ENCODE peak calls at places on chromosomes 2 and 18, in nine cellular contexts. K is PC-9, J is cardiac fibroblast, Z is kidney, F is heart left ventricle, S is cardiac muscle cell, V is fibroblast of lung, C is right cardiac atrium, B is dorsolateral prefrontal cortex. R is an unnamed sample.

GRCh38 chr2:53181759-53182158 is 585.8 kb upstream of the CHAC2 start:
- DNase-seq in K (no peak), J (no peak), Z (no peak), F (no peak), S (no peak), V (no peak), C (no peak), B (no peak), R (no peak)

GRCh38 chr2:90207454-90208058 is 1516.1 kb downstream of the RPIA start:
- DNase-seq in K (no peak), J (peak; percentile 6), Z (no peak), F (no peak), S (peak; percentile 22), V (no peak), C (no peak), B (no peak), R (peak; percentile 16)

GRCh38 chr2:133780099-133780996 is 212.1 kb upstream of the NCKAP5 start:
- DNase-seq in K (peak; percentile 7), J (peak; percentile 87), Z (no peak), F (no peak), S (peak; percentile 86), V (peak; percentile 71), C (peak; percentile 18), B (no peak), R (peak; percentile 93)

GRCh38 chr2:237600205-237600846 is 9.8 kb upstream of the RAB17 start:
- DNase-seq in K (no peak), J (peak; percentile 86), Z (peak; percentile 85), F (no peak), S (no peak), V (peak; percentile 30), C (peak; percentile 59), B (no peak), R (peak; percentile 81)

GRCh38 chr18:3411854-3412268 is 38.1 kb upstream of the TGIF1 start:
- DNase-seq in K (peak; percentile 86), J (peak; percentile 19), Z (no peak), F (peak; percentile 70), S (no peak), V (peak; percentile 4), C (peak; percentile 36), B (no peak), R (peak; percentile 15)

GRCh38 chr18:13563390-13563805 is 163.0 kb downstream of the FAM210A start:
- DNase-seq in K (no peak), J (no peak), Z (no peak), F (no peak), S (peak; percentile 18), V (no peak), C (no peak), B (no peak), R (no peak)

GRCh38 chr2:218438601-218439000 is 19.7 kb downstream of the VIL1 start:
- DNase-seq in K (no peak), J (peak; percentile 21), Z (no peak), F (no peak), S (no peak), V (no peak), C (no peak), B (no peak), R (peak; percentile 5)

GRCh38 chr2:152200101-152200500 is 24.5 kb upstream of the STAM2 start:
- DNase-seq in K (no peak), J (no peak), Z (no peak), F (no peak), S (no peak), V (peak; percentile 26), C (no peak), B (no peak), R (no peak)

GRCh38 chr2:40458271-40458794 is 6.4 kb upstream of the SLC8A1 start:
- DNase-seq in K (no peak), J (no peak), Z (no peak), F (no peak), S (peak; percentile 37), V (peak; percentile 29), C (no peak), B (no peak), R (no peak)

GRCh38 chr18:10463741-10464140 is 9.3 kb downstream of the APCDD1 start:
- DNase-seq in K (no peak), J (no peak), Z (no peak), F (no peak), S (no peak), V (no peak), C (no peak), B (no peak), R (no peak)

GRCh38 chr2:58227171-58227917 is 13.8 kb downstream of the FANCL start:
- DNase-seq in K (no peak), J (no peak), Z (no peak), F (no peak), S (no peak), V (no peak), C (no peak), B (no peak), R (no peak)

GRCh38 chr2:55165567-55165966 is 66.5 kb downstream of the CLHC1 start:
- DNase-seq in K (peak; percentile 43), J (peak; percentile 66), Z (no peak), F (no peak), S (no peak), V (peak; percentile 78), C (no peak), B (no peak), R (peak; percentile 83)
- H3K4me3 ChIP-seq in K (no peak overlapping the region), J (no peak overlapping the region), Z (no peak overlapping the region), F (no peak overlapping the region), S (no peak overlapping the region), V (no peak overlapping the region), C (no peak overlapping the region), B (no peak overlapping the region), R (no peak overlapping the region)

DNA sequence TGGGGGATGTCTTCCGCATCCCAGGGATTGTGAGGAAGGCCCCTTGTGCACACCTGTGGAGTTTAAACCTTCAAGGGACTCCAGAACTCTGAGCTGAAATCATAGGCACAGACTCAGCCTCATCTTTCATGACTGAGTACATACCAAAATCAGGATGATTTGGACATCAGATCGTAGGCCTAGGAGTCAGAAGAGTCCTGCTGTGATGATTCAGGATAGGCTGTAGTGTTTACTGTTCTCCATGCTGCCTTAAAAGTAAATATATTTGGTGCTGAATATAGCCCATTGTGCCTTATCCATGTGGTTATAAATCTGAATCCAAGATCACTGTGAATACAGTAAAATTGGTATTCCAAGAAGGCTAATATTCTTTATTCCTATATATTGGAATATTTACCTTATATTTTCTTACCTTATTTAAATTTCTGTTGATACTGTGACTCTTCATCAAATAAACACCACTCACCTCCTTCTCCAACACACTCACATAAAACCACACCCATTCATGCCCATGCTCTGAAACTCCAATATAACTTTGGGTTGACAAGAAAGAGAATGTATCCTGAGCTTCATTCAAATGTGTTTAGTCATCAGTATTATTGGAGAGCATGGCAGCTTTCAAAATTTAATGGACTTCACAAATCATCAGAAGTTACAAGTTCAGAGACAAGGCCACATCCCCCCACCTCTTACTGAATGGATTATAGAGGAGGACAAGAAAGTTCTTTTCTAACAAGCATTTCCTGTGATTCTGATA is 561.4 kb upstream of the LINC00305 start:
- DNase-seq in K (no peak), J (no peak), Z (no peak), F (no peak), S (no peak), V (no peak), C (no peak), B (no peak), R (no peak)
- H3K4me3 ChIP-seq in K (no peak overlapping the region), J (no peak overlapping the region), Z (no peak overlapping the region), F (no peak overlapping the region), S (no peak overlapping the region), V (no peak overlapping the region), C (no peak overlapping the region), B (no peak overlapping the region), R (no peak overlapping the region)

GRCh38 chr18:11577271-11578112 is 31.9 kb upstream of the SLC35G4 start:
- DNase-seq in K (no peak), J (no peak), Z (no peak), F (no peak), S (no peak), V (no peak), C (no peak), B (no peak), R (no peak)
- H3K4me3 ChIP-seq in K (no peak overlapping the region), J (no peak overlapping the region), Z (no peak overlapping the region), F (no peak overlapping the region), S (no peak overlapping the region), V (no peak overlapping the region), C (no peak overlapping the region), B (no peak overlapping the region), R (no peak overlapping the region)

GRCh38 chr2:110858993-110859770 is 126.8 kb downstream of the ACOXL start:
- DNase-seq in K (no peak), J (no peak), Z (no peak), F (no peak), S (no peak), V (no peak), C (no peak), B (no peak), R (no peak)
- H3K4me3 ChIP-seq in K (no peak overlapping the region), J (no peak overlapping the region), Z (no peak overlapping the region), F (no peak overlapping the region), S (no peak overlapping the region), V (no peak overlapping the region), C (no peak overlapping the region), B (no peak overlapping the region), R (no peak overlapping the region)

DNA sequence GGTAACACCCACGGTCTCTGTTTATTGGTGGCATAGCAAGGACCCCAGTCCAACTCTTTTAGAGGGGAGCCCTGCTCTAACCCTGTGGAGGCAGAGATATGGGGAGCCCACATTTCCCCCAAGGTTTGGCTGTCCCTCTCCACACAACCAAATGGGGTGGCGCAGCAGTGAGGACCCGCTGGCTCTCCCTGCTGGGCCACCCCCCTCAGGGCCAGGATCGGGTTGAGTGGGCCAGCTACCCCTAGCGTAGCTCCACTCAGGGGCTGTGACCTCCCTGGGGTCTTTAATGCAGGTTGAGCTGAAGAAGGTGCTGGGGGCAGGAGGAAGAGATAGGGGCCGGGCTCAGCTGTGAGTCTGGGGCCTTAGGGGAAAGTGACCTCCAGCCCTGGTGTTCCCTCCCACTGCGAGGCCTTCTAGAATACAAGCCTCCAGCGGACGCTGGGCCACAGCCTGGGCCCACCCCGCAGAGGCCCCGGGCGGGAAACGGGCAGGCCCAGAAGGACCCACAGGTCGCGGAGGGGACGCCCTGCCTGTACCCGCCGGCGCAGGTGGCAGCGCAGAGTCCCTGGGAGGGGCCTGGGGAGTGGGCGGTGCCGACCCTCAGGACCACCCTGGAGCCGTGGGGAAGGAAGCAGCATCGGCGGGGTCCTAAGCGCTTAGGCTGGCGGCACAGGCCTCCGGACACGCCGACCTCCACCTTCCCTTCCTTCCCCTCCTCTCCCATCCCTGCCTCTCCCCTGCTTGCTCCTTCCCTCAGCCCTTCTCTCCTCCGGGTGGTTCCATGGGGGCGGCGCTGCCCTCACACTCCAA is 9.6 kb downstream of the CROCC2 start:
- DNase-seq in K (no peak), J (no peak), Z (peak; percentile 81), F (peak; percentile 54), S (no peak), V (no peak), C (peak; percentile 32), B (peak; percentile 35), R (no peak)
- H3K4me3 ChIP-seq in K (no peak overlapping the region), J (no peak overlapping the region), Z (no peak overlapping the region), F (no peak overlapping the region), S (no peak overlapping the region), V (no peak overlapping the region), C (no peak overlapping the region), B (no peak overlapping the region), R (peak overlapping the region; percentile 9)